ENCODE peak calls at places on chromosomes 7 and 10, in four cellular contexts. D is Daoy, M is epithelial cell of esophagus, I is D721Med. R is an unnamed sample.

GRCh38 chr10:102777696-102778530 is 34.2 kb downstream of the WBP1L start:
- DNase-seq in D (no peak), M (no peak), I (no peak), R (no peak)

GRCh38 chr7:43764039-43764789 is 5.7 kb downstream of the BLVRA start:
- DNase-seq in D (peak; percentile 50), M (peak; percentile 66), I (no peak), R (no peak)

GRCh38 chr10:46551701-46552525 is 4.5 kb downstream of the GPRIN2 start:
- DNase-seq in D (no peak), M (no peak), I (no peak), R (no peak)

GRCh38 chr10:30985552-30985951 is 46.1 kb downstream of the ZNF438 start:
- DNase-seq in D (peak; percentile 41), M (peak; percentile 77), I (no peak), R (no peak)

GRCh38 chr7:37765872-37766525 is 82.4 kb upstream of the NME8 start:
- DNase-seq in D (no peak), M (no peak), I (no peak), R (no peak)

GRCh38 chr7:124072603-124073324 is 39.9 kb upstream of the TMEM229A start:
- DNase-seq in D (peak; percentile 70), M (peak; percentile 72), I (no peak), R (no peak)

GRCh38 chr10:90321132-90321816 is 536.6 kb downstream of the HTR7 start:
- DNase-seq in D (no peak), M (peak; percentile 45), I (no peak), R (no peak)

GRCh38 chr7:116443101-116443523 is 56.4 kb upstream of the CAV2 start:
- DNase-seq in D (peak; percentile 94), M (peak; percentile 92), I (no peak), R (no peak)

GRCh38 chr7:55794527-55794926 is 68.0 kb downstream of the SEPTIN14 start:
- DNase-seq in D (peak; percentile 77), M (peak; percentile 88), I (no peak), R (no peak)

GRCh38 chr7:112283382-112283910 is 77.0 kb downstream of the ZNF277 start:
- DNase-seq in D (no peak), M (no peak), I (no peak), R (no peak)

GRCh38 chr7:135385209-135385608 is 124.7 kb downstream of the CNOT4 start:
- DNase-seq in D (no peak), M (peak; percentile 42), I (no peak), R (no peak)

GRCh38 chr7:18829101-18829486 is 288.3 kb downstream of the TWIST1 start:
- DNase-seq in D (no peak), M (no peak), I (no peak), R (no peak)

GRCh38 chr10:31136951-31137885 is 105.6 kb upstream of the ZNF438 start:
- DNase-seq in D (no peak), M (no peak), I (no peak), R (no peak)

GRCh38 chr7:70634071-70634470 is 497.9 kb upstream of the GALNT17 start:
- DNase-seq in D (no peak), M (no peak), I (no peak), R (no peak)

GRCh38 chr10:95788830-95789229 is 32.9 kb downstream of the ENTPD1 start:
- DNase-seq in D (peak; percentile 1), M (no peak), I (no peak), R (no peak)

GRCh38 chr7:79982151-79982770 is 152.4 kb upstream of the GNAI1 start:
- DNase-seq in D (no peak), M (peak; percentile 55), I (no peak), R (no peak)

GRCh38 chr10:6950133-6950532 is 370.1 kb upstream of the PRKCQ start:
- DNase-seq in D (no peak), M (no peak), I (no peak), R (no peak)

GRCh38 chr10:100731603-100732596 is 13.5 kb upstream of the PAX2 start:
- DNase-seq in D (no peak), M (no peak), I (no peak), R (peak; percentile 81)

GRCh38 chr7:118657391-118658005 is 433.0 kb downstream of the ANKRD7 start:
- DNase-seq in D (no peak), M (no peak), I (no peak), R (no peak)

GRCh38 chr7:106317971-106318370 is 33.2 kb upstream of the NAMPT start:
- DNase-seq in D (no peak), M (no peak), I (no peak), R (no peak)

GRCh38 chr7:20296444-20296843 is 34.3 kb upstream of the ITGB8 start:
- DNase-seq in D (no peak), M (peak; percentile 57), I (no peak), R (no peak)

GRCh38 chr7:82594665-82595064 is 151.1 kb upstream of the CACNA2D1 start:
- DNase-seq in D (no peak), M (no peak), I (no peak), R (peak; percentile 31)

GRCh38 chr7:128124786-128125185 is 93.5 kb upstream of the LRRC4 start:
- DNase-seq in D (no peak), M (no peak), I (no peak), R (no peak)